ENCODE peak calls at places on chromosomes 12 and 14, in six cellular contexts. One of them, this sample, is unnamed.

GRCh38 chr14:94478420-94478819 is 2.4 kb upstream of the SERPINA9 start:
- DNase-seq in HuH-7: no peak
- DNase-seq in fibroblast of lung: no peak
- DNase-seq in keratinocyte: no peak
- DNase-seq in T47D: no peak
- DNase-seq in iris pigment epithelial cell: no peak
- DNase-seq in this sample: no peak

GRCh38 chr12:93223440-93224426 is 154.0 kb upstream of the NUDT4 start:
- DNase-seq in keratinocyte: no peak
- DNase-seq in fibroblast of lung: peak
- DNase-seq in iris pigment epithelial cell: peak
- DNase-seq in T47D: no peak
- DNase-seq in HuH-7: no peak
- DNase-seq in this sample: no peak

GRCh38 chr14:99063620-99064225 is 208.3 kb downstream of the BCL11B start:
- DNase-seq in keratinocyte: no peak
- DNase-seq in iris pigment epithelial cell: no peak
- DNase-seq in T47D: no peak
- DNase-seq in fibroblast of lung: no peak
- DNase-seq in HuH-7: no peak
- DNase-seq in this sample: no peak

GRCh38 chr14:68377459-68377858 is 415.4 kb downstream of the ZFP36L1 start:
- DNase-seq in fibroblast of lung: no peak
- DNase-seq in T47D: no peak
- DNase-seq in keratinocyte: no peak
- DNase-seq in iris pigment epithelial cell: no peak
- DNase-seq in HuH-7: peak
- DNase-seq in this sample: no peak

GRCh38 chr14:101563654-101564443 is 2.6 kb downstream of the DIO3 start:
- DNase-seq in fibroblast of lung: no peak
- DNase-seq in keratinocyte: no peak
- DNase-seq in iris pigment epithelial cell: no peak
- DNase-seq in HuH-7: no peak
- DNase-seq in T47D: no peak
- DNase-seq in this sample: no peak

GRCh38 chr12:10365716-10366433 is 24.0 kb downstream of the KLRK1 start:
- DNase-seq in HuH-7: no peak
- DNase-seq in keratinocyte: no peak
- DNase-seq in fibroblast of lung: peak
- DNase-seq in iris pigment epithelial cell: peak
- DNase-seq in T47D: no peak
- DNase-seq in this sample: no peak

GRCh38 chr12:6285532-6286306 is 24.8 kb upstream of the PLEKHG6 start:
- DNase-seq in keratinocyte: no peak
- DNase-seq in T47D: no peak
- DNase-seq in iris pigment epithelial cell: peak
- DNase-seq in fibroblast of lung: peak
- DNase-seq in HuH-7: no peak
- DNase-seq in this sample: no peak

GRCh38 chr12:3712209-3712992 is 40.5 kb downstream of the CRACR2A start:
- DNase-seq in T47D: no peak
- DNase-seq in HuH-7: no peak
- DNase-seq in fibroblast of lung: no peak
- DNase-seq in iris pigment epithelial cell: no peak
- DNase-seq in keratinocyte: no peak
- DNase-seq in this sample: no peak

GRCh38 chr14:66680216-66680615 is 172.3 kb downstream of the GPHN start:
- DNase-seq in HuH-7: no peak
- DNase-seq in iris pigment epithelial cell: no peak
- DNase-seq in fibroblast of lung: no peak
- DNase-seq in T47D: no peak
- DNase-seq in keratinocyte: no peak
- DNase-seq in this sample: no peak

GRCh38 chr12:9813821-9814798 is 13.2 kb upstream of the KLRF1 start:
- DNase-seq in T47D: peak
- DNase-seq in fibroblast of lung: peak
- DNase-seq in HuH-7: peak
- DNase-seq in iris pigment epithelial cell: peak
- DNase-seq in keratinocyte: no peak
- DNase-seq in this sample: peak

GRCh38 chr14:56116128-56116900 is 1.9 kb upstream of the PELI2 start:
- DNase-seq in HuH-7: no peak
- DNase-seq in T47D: no peak
- DNase-seq in fibroblast of lung: no peak
- DNase-seq in iris pigment epithelial cell: peak
- DNase-seq in keratinocyte: no peak
- DNase-seq in this sample: no peak

GRCh38 chr12:80272516-80272915 is 171.5 kb upstream of the PTPRQ start:
- DNase-seq in HuH-7: no peak
- DNase-seq in iris pigment epithelial cell: no peak
- DNase-seq in T47D: no peak
- DNase-seq in fibroblast of lung: no peak
- DNase-seq in keratinocyte: no peak
- DNase-seq in this sample: no peak

GRCh38 chr12:6383572-6384498 is at the start of gene LTBR:
- DNase-seq in iris pigment epithelial cell: peak
- DNase-seq in T47D: peak
- DNase-seq in fibroblast of lung: peak
- DNase-seq in HuH-7: peak
- DNase-seq in keratinocyte: no peak
- DNase-seq in this sample: peak

GRCh38 chr14:104436047-104436531 is 143.5 kb upstream of the C14orf180 start:
- DNase-seq in keratinocyte: no peak
- DNase-seq in T47D: no peak
- DNase-seq in iris pigment epithelial cell: peak
- DNase-seq in HuH-7: no peak
- DNase-seq in fibroblast of lung: peak
- DNase-seq in this sample: no peak

GRCh38 chr14:65019944-65020566 is 33.4 kb downstream of the FNTB start:
- DNase-seq in iris pigment epithelial cell: peak
- DNase-seq in fibroblast of lung: peak
- DNase-seq in HuH-7: peak
- DNase-seq in T47D: peak
- DNase-seq in keratinocyte: no peak
- DNase-seq in this sample: peak

GRCh38 chr12:122871851-122872785 is 23.8 kb downstream of the VPS37B start:
- DNase-seq in fibroblast of lung: peak
- DNase-seq in iris pigment epithelial cell: peak
- DNase-seq in T47D: peak
- DNase-seq in keratinocyte: no peak
- DNase-seq in HuH-7: no peak
- DNase-seq in this sample: peak

GRCh38 chr12:124917841-124918621 is 3.6 kb upstream of the UBC start:
- DNase-seq in fibroblast of lung: no peak
- DNase-seq in iris pigment epithelial cell: peak
- DNase-seq in keratinocyte: no peak
- DNase-seq in T47D: no peak
- DNase-seq in HuH-7: no peak
- DNase-seq in this sample: peak

GRCh38 chr14:103858063-103858820 is 10.9 kb upstream of the PPP1R13B start:
- DNase-seq in fibroblast of lung: no peak
- DNase-seq in iris pigment epithelial cell: no peak
- DNase-seq in HuH-7: no peak
- DNase-seq in T47D: no peak
- DNase-seq in keratinocyte: no peak
- DNase-seq in this sample: no peak

GRCh38 chr12:43482311-43483085 is 69.5 kb downstream of the ADAMTS20 start:
- DNase-seq in iris pigment epithelial cell: no peak
- DNase-seq in fibroblast of lung: no peak
- DNase-seq in HuH-7: no peak
- DNase-seq in T47D: no peak
- DNase-seq in keratinocyte: no peak
- DNase-seq in this sample: no peak

This sample was measured in prostate gland.